ENCODE peak calls at places on chromosome 11, in six cellular contexts. Y is AG09309; P is stimulated activated CD8-positive, alpha-beta memory T cell treated with anti-CD3 and anti-CD28 coated beads, Interleukin-2, amount 100 ng/mL, for 48 hours; I is stimulated activated CD4-positive, alpha-beta T cell treated with anti-CD3 and anti-CD28 coated beads, Interleukin-12 subunit alpha, Interleukin-12 subunit beta, amount 100 ng/mL, for 4 hours; O is germinal center; M is aorta. W is an unnamed sample.
A peak's percentile ranks its signal among the peaks of the same experiment; 100 is the strongest.

GRCh38 chr11:27040302-27041115 is at the start of gene BBOX1:
- DNase-seq in Y (no peak), P (no peak), I (no peak), O (no peak), M (peak; percentile 63), W (no peak)

GRCh38 chr11:107819361-107820014 is 39.1 kb downstream of the SLC35F2 start:
- DNase-seq in Y (no peak), P (no peak), I (no peak), O (no peak), M (no peak), W (no peak)

GRCh38 chr11:65156926-65157325 is 13.1 kb upstream of the SPDYC start:
- DNase-seq in Y (no peak), P (no peak), I (no peak), O (no peak), M (no peak), W (no peak)

GRCh38 chr11:12376259-12376971 is 956 bp upstream of the PARVA start:
- DNase-seq in Y (peak; percentile 57), P (no peak), I (no peak), O (no peak), M (peak; percentile 54), W (no peak)

GRCh38 chr11:85961930-85962363 is 106.8 kb downstream of the CCDC83 start:
- DNase-seq in Y (no peak), P (no peak), I (no peak), O (no peak), M (no peak), W (no peak)

GRCh38 chr11:57377098-57377497 is 3.9 kb downstream of the PRG3 start:
- DNase-seq in Y (no peak), P (no peak), I (no peak), O (no peak), M (no peak), W (no peak)

GRCh38 chr11:69887841-69888670 is 68.8 kb upstream of the FGF3 start:
- DNase-seq in Y (no peak), P (no peak), I (no peak), O (no peak), M (peak; percentile 21), W (no peak)

GRCh38 chr11:109668973-109669634 is 247.1 kb downstream of the C11orf87 start:
- DNase-seq in Y (peak; percentile 13), P (no peak), I (no peak), O (no peak), M (no peak), W (no peak)

GRCh38 chr11:3148990-3149851 is 15.9 kb downstream of the OSBPL5 start:
- DNase-seq in Y (no peak), P (no peak), I (no peak), O (no peak), M (no peak), W (no peak)

GRCh38 chr11:61907871-61908729 is 9.3 kb downstream of the RAB3IL1 start:
- DNase-seq in Y (no peak), P (no peak), I (no peak), O (no peak), M (peak; percentile 40), W (no peak)

GRCh38 chr11:131923309-131923708 is 552.9 kb downstream of the NTM start:
- DNase-seq in Y (no peak), P (no peak), I (no peak), O (no peak), M (no peak), W (no peak)

GRCh38 chr11:22898036-22898435 is 37.8 kb upstream of the CCDC179 start:
- DNase-seq in Y (no peak), P (no peak), I (no peak), O (no peak), M (no peak), W (no peak)

GRCh38 chr11:72223615-72224586 is 666 bp upstream of the INPPL1 start:
- DNase-seq in Y (no peak), P (peak; percentile 49), I (peak; percentile 56), O (peak; percentile 50), M (peak; percentile 85), W (peak; percentile 81)

GRCh38 chr11:11706022-11706421 is 84.2 kb upstream of the GALNT18 start:
- DNase-seq in Y (no peak), P (no peak), I (no peak), O (no peak), M (no peak), W (no peak)

GRCh38 chr11:102513869-102514268 is 16.7 kb downstream of the MMP7 start:
- DNase-seq in Y (no peak), P (no peak), I (no peak), O (no peak), M (no peak), W (no peak)

GRCh38 chr11:68215087-68215445 is 2.0 kb upstream of the KMT5B start:
- DNase-seq in Y (no peak), P (peak; percentile 12), I (peak; percentile 35), O (peak; percentile 28), M (no peak), W (no peak)

GRCh38 chr11:78961186-78961782 is 386.6 kb upstream of the NARS2 start:
- DNase-seq in Y (no peak), P (no peak), I (no peak), O (no peak), M (no peak), W (no peak)

GRCh38 chr11:75040167-75040770 is 51.5 kb downstream of the NEU3 start:
- DNase-seq in Y (no peak), P (no peak), I (no peak), O (no peak), M (no peak), W (no peak)

GRCh38 chr11:6747097-6747662 is 24.6 kb downstream of the OR2AG2 start:
- DNase-seq in Y (no peak), P (no peak), I (no peak), O (no peak), M (no peak), W (no peak)

GRCh38 chr11:106468091-106468490 is 390.6 kb downstream of the AASDHPPT start:
- DNase-seq in Y (no peak), P (no peak), I (no peak), O (no peak), M (no peak), W (no peak)

GRCh38 chr11:109946322-109946846 is 146.8 kb upstream of the ZC3H12C start:
- DNase-seq in Y (peak; percentile 92), P (peak; percentile 49), I (peak; percentile 39), O (peak; percentile 58), M (peak; percentile 90), W (peak; percentile 80)

W was measured in mesothelial cell of epicardium.